ENCODE peak calls at places on chromosomes 13 and 19, in eight cellular contexts. One of them, this sample, is unnamed. For H3K9me3, the result is how much of the 10 kb centered on the place peaks cover.

GRCh38 chr13:64782459-64782858 is 2447.7 kb downstream of the PCDH9 start:
- DNase-seq in heart left ventricle: no peak
- DNase-seq in right lobe of liver: no peak
- DNase-seq in suprapubic skin: no peak
- DNase-seq in left ventricle myocardium inferior: no peak
- DNase-seq in CD8-positive, alpha-beta T cell: no peak
- DNase-seq in mesenchymal stem cell: no peak
- DNase-seq in stomach: no peak
- DNase-seq in this sample: no peak

GRCh38 chr13:96052655-96053002 is 572 bp downstream of the UGGT2 start:
- DNase-seq in heart left ventricle: no peak
- DNase-seq in right lobe of liver: no peak
- DNase-seq in suprapubic skin: no peak
- DNase-seq in left ventricle myocardium inferior: no peak
- DNase-seq in CD8-positive, alpha-beta T cell: no peak
- DNase-seq in mesenchymal stem cell: peak
- DNase-seq in stomach: no peak
- DNase-seq in this sample: no peak

GRCh38 chr13:113654175-113654560 is 3.8 kb downstream of the ATP4B start:
- DNase-seq in heart left ventricle: no peak
- DNase-seq in right lobe of liver: no peak
- DNase-seq in suprapubic skin: no peak
- DNase-seq in left ventricle myocardium inferior: no peak
- DNase-seq in CD8-positive, alpha-beta T cell: no peak
- DNase-seq in mesenchymal stem cell: no peak
- DNase-seq in stomach: no peak
- DNase-seq in this sample: no peak

GRCh38 chr19:10292206-10292788 is 2.5 kb downstream of the ICAM5 start:
- DNase-seq in heart left ventricle: peak
- DNase-seq in right lobe of liver: peak
- DNase-seq in suprapubic skin: peak
- DNase-seq in left ventricle myocardium inferior: peak
- DNase-seq in CD8-positive, alpha-beta T cell: peak
- DNase-seq in mesenchymal stem cell: peak
- DNase-seq in stomach: peak
- DNase-seq in this sample: no peak

GRCh38 chr19:44587863-44588752 is 25.3 kb upstream of the IGSF23 start:
- DNase-seq in heart left ventricle: no peak
- DNase-seq in right lobe of liver: no peak
- DNase-seq in suprapubic skin: no peak
- DNase-seq in left ventricle myocardium inferior: no peak
- DNase-seq in CD8-positive, alpha-beta T cell: no peak
- DNase-seq in mesenchymal stem cell: peak
- DNase-seq in stomach: no peak
- DNase-seq in this sample: no peak

GRCh38 chr13:20127563-20128458 is 33.0 kb downstream of the GJA3 start:
- DNase-seq in heart left ventricle: peak
- DNase-seq in right lobe of liver: peak
- DNase-seq in suprapubic skin: peak
- DNase-seq in left ventricle myocardium inferior: peak
- DNase-seq in CD8-positive, alpha-beta T cell: peak
- DNase-seq in mesenchymal stem cell: peak
- DNase-seq in stomach: peak
- DNase-seq in this sample: no peak

GRCh38 chr19:43606569-43607229 is 5.2 kb upstream of the SRRM5 start:
- DNase-seq in heart left ventricle: no peak
- DNase-seq in right lobe of liver: no peak
- DNase-seq in suprapubic skin: no peak
- DNase-seq in left ventricle myocardium inferior: no peak
- DNase-seq in CD8-positive, alpha-beta T cell: no peak
- DNase-seq in mesenchymal stem cell: no peak
- DNase-seq in stomach: no peak
- DNase-seq in this sample: no peak

GRCh38 chr19:40165362-40165937 is 25.8 kb upstream of the MAP3K10 start:
- DNase-seq in heart left ventricle: peak
- DNase-seq in right lobe of liver: peak
- DNase-seq in suprapubic skin: peak
- DNase-seq in left ventricle myocardium inferior: peak
- DNase-seq in CD8-positive, alpha-beta T cell: peak
- DNase-seq in mesenchymal stem cell: peak
- DNase-seq in stomach: peak
- DNase-seq in this sample: no peak

GRCh38 chr13:96011291-96011875 is 41.8 kb downstream of the UGGT2 start:
- DNase-seq in heart left ventricle: no peak
- DNase-seq in right lobe of liver: no peak
- DNase-seq in suprapubic skin: no peak
- DNase-seq in left ventricle myocardium inferior: no peak
- DNase-seq in CD8-positive, alpha-beta T cell: no peak
- DNase-seq in mesenchymal stem cell: no peak
- DNase-seq in stomach: no peak
- DNase-seq in this sample: no peak

GRCh38 chr13:39044536-39044935 is 6.3 kb downstream of the NHLRC3 start:
- DNase-seq in heart left ventricle: no peak
- DNase-seq in right lobe of liver: no peak
- DNase-seq in suprapubic skin: no peak
- DNase-seq in left ventricle myocardium inferior: no peak
- DNase-seq in CD8-positive, alpha-beta T cell: no peak
- DNase-seq in mesenchymal stem cell: no peak
- DNase-seq in stomach: no peak
- DNase-seq in this sample: no peak

GRCh38 chr19:44927746-44928145 is 13.3 kb downstream of the APOC1 start:
- DNase-seq in heart left ventricle: no peak
- DNase-seq in right lobe of liver: no peak
- DNase-seq in suprapubic skin: no peak
- DNase-seq in left ventricle myocardium inferior: no peak
- DNase-seq in CD8-positive, alpha-beta T cell: no peak
- DNase-seq in mesenchymal stem cell: peak
- DNase-seq in stomach: no peak
- DNase-seq in this sample: no peak

GRCh38 chr19:1935484-1936208 is 5.3 kb upstream of the CSNK1G2 start:
- DNase-seq in heart left ventricle: peak
- DNase-seq in right lobe of liver: peak
- DNase-seq in suprapubic skin: no peak
- DNase-seq in left ventricle myocardium inferior: no peak
- DNase-seq in CD8-positive, alpha-beta T cell: no peak
- DNase-seq in mesenchymal stem cell: peak
- DNase-seq in stomach: no peak
- DNase-seq in this sample: no peak

GRCh38 chr13:99690426-99691189 is 189.3 kb downstream of the TM9SF2 start:
- DNase-seq in heart left ventricle: no peak
- DNase-seq in right lobe of liver: no peak
- DNase-seq in suprapubic skin: no peak
- DNase-seq in left ventricle myocardium inferior: no peak
- DNase-seq in CD8-positive, alpha-beta T cell: no peak
- DNase-seq in mesenchymal stem cell: no peak
- DNase-seq in stomach: no peak
- DNase-seq in this sample: no peak

GRCh38 chr19:5143471-5144411 is 174.8 kb downstream of the KDM4B start:
- DNase-seq in heart left ventricle: peak
- DNase-seq in right lobe of liver: peak
- DNase-seq in suprapubic skin: no peak
- DNase-seq in left ventricle myocardium inferior: peak
- DNase-seq in CD8-positive, alpha-beta T cell: no peak
- DNase-seq in mesenchymal stem cell: no peak
- DNase-seq in stomach: no peak
- DNase-seq in this sample: no peak

GRCh38 chr13:66424417-66424816 is 805.7 kb downstream of the PCDH9 start:
- DNase-seq in heart left ventricle: no peak
- DNase-seq in right lobe of liver: no peak
- DNase-seq in suprapubic skin: no peak
- DNase-seq in left ventricle myocardium inferior: no peak
- DNase-seq in CD8-positive, alpha-beta T cell: no peak
- DNase-seq in mesenchymal stem cell: peak
- DNase-seq in stomach: no peak
- DNase-seq in this sample: no peak

GRCh38 chr13:51006067-51006800 is 96.6 kb downstream of the RNASEH2B start:
- DNase-seq in heart left ventricle: no peak
- DNase-seq in right lobe of liver: no peak
- DNase-seq in suprapubic skin: no peak
- DNase-seq in left ventricle myocardium inferior: no peak
- DNase-seq in CD8-positive, alpha-beta T cell: no peak
- DNase-seq in mesenchymal stem cell: no peak
- DNase-seq in stomach: no peak
- DNase-seq in this sample: no peak

GRCh38 chr19:55113570-55114039 is 3.8 kb downstream of the PPP1R12C start:
- DNase-seq in heart left ventricle: peak
- DNase-seq in right lobe of liver: no peak
- DNase-seq in suprapubic skin: peak
- DNase-seq in left ventricle myocardium inferior: peak
- DNase-seq in CD8-positive, alpha-beta T cell: no peak
- DNase-seq in mesenchymal stem cell: peak
- DNase-seq in stomach: peak
- DNase-seq in this sample: no peak

GRCh38 chr19:1040476-1041271 is 767 bp downstream of the ABCA7 start:
- DNase-seq in heart left ventricle: peak
- DNase-seq in right lobe of liver: peak
- DNase-seq in suprapubic skin: peak
- DNase-seq in left ventricle myocardium inferior: peak
- DNase-seq in CD8-positive, alpha-beta T cell: peak
- DNase-seq in mesenchymal stem cell: peak
- DNase-seq in stomach: peak
- DNase-seq in this sample: peak

GRCh38 chr19:44574201-44574950 is 39.0 kb upstream of the IGSF23 start:
- DNase-seq in heart left ventricle: no peak
- DNase-seq in right lobe of liver: no peak
- DNase-seq in suprapubic skin: no peak
- DNase-seq in left ventricle myocardium inferior: no peak
- DNase-seq in CD8-positive, alpha-beta T cell: no peak
- DNase-seq in mesenchymal stem cell: no peak
- DNase-seq in stomach: no peak
- DNase-seq in this sample: no peak

GRCh38 chr19:43432866-43433673 is 18.4 kb downstream of the TEX101 start:
- DNase-seq in heart left ventricle: peak
- DNase-seq in right lobe of liver: peak
- DNase-seq in suprapubic skin: no peak
- DNase-seq in left ventricle myocardium inferior: peak
- DNase-seq in CD8-positive, alpha-beta T cell: peak
- DNase-seq in mesenchymal stem cell: peak
- DNase-seq in stomach: peak
- DNase-seq in this sample: no peak

GRCh38 chr19:51548213-51548651 is 16.8 kb upstream of the SIGLEC6 start:
- DNase-seq in heart left ventricle: no peak
- DNase-seq in right lobe of liver: no peak
- DNase-seq in suprapubic skin: no peak
- DNase-seq in left ventricle myocardium inferior: no peak
- DNase-seq in CD8-positive, alpha-beta T cell: no peak
- DNase-seq in mesenchymal stem cell: no peak
- DNase-seq in stomach: no peak
- DNase-seq in this sample: no peak

GRCh38 chr13:110338441-110339101 is 31.5 kb downstream of the COL4A2 start:
- DNase-seq in heart left ventricle: no peak
- DNase-seq in right lobe of liver: no peak
- DNase-seq in suprapubic skin: no peak
- DNase-seq in left ventricle myocardium inferior: peak
- DNase-seq in CD8-positive, alpha-beta T cell: no peak
- DNase-seq in mesenchymal stem cell: peak
- DNase-seq in stomach: no peak
- DNase-seq in this sample: no peak

GRCh38 chr19:47663911-47664771 is 49.1 kb upstream of the EHD2 start:
- DNase-seq in heart left ventricle: no peak
- DNase-seq in right lobe of liver: peak
- DNase-seq in suprapubic skin: peak
- DNase-seq in left ventricle myocardium inferior: peak
- DNase-seq in CD8-positive, alpha-beta T cell: no peak
- DNase-seq in mesenchymal stem cell: peak
- DNase-seq in stomach: peak
- DNase-seq in this sample: peak
- H3K27ac ChIP-seq in heart left ventricle: peak
- H3K27ac ChIP-seq in right lobe of liver: peak
- H3K27ac ChIP-seq in suprapubic skin: peak
- H3K27ac ChIP-seq in left ventricle myocardium inferior: peak
- H3K27ac ChIP-seq in CD8-positive, alpha-beta T cell: no peak
- H3K27ac ChIP-seq in mesenchymal stem cell: peak
- H3K27ac ChIP-seq in stomach: peak
- H3K27ac ChIP-seq in this sample: peak

DNA sequence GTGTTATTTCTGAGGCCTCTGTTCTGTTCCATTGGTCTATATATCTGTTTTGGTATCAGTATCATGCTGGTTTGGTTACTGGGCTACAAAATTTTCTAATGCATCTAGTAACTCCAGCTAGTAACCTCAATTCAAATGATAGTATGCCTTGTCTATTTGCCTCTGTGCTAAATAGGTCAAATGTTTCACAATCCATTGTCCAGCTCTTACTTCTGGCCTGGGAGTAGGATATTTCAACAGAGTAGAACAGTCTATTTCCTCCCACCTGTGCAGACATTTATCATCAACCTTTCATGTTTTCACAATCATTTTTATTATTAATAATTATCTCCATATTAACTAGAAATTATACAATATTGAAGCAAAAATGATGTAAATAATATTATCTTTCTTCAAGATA is 18.1 kb upstream of the NDFIP2 start:
- DNase-seq in heart left ventricle: no peak
- DNase-seq in right lobe of liver: no peak
- DNase-seq in suprapubic skin: no peak
- DNase-seq in left ventricle myocardium inferior: no peak
- DNase-seq in CD8-positive, alpha-beta T cell: no peak
- DNase-seq in mesenchymal stem cell: no peak
- DNase-seq in stomach: no peak
- DNase-seq in this sample: no peak
- H3K9me3 ChIP-seq in heart left ventricle: under half
- H3K9me3 ChIP-seq in right lobe of liver: under half
- H3K9me3 ChIP-seq in suprapubic skin: under half
- H3K9me3 ChIP-seq in left ventricle myocardium inferior: under half
- H3K9me3 ChIP-seq in CD8-positive, alpha-beta T cell: under half
- H3K9me3 ChIP-seq in mesenchymal stem cell: under half
- H3K9me3 ChIP-seq in stomach: under half
- H3K9me3 ChIP-seq in this sample: under half

GRCh38 chr19:13010992-13011652 is 15.8 kb downstream of the NFIX start:
- DNase-seq in heart left ventricle: no peak
- DNase-seq in right lobe of liver: no peak
- DNase-seq in suprapubic skin: no peak
- DNase-seq in left ventricle myocardium inferior: no peak
- DNase-seq in CD8-positive, alpha-beta T cell: no peak
- DNase-seq in mesenchymal stem cell: no peak
- DNase-seq in stomach: no peak
- DNase-seq in this sample: no peak
- H3K27ac ChIP-seq in heart left ventricle: no peak
- H3K27ac ChIP-seq in right lobe of liver: no peak
- H3K27ac ChIP-seq in suprapubic skin: peak
- H3K27ac ChIP-seq in left ventricle myocardium inferior: peak
- H3K27ac ChIP-seq in CD8-positive, alpha-beta T cell: no peak
- H3K27ac ChIP-seq in mesenchymal stem cell: no peak
- H3K27ac ChIP-seq in stomach: no peak
- H3K27ac ChIP-seq in this sample: peak

GRCh38 chr13:54574791-54575190 is 1546.2 kb downstream of the OLFM4 start:
- DNase-seq in heart left ventricle: no peak
- DNase-seq in right lobe of liver: no peak
- DNase-seq in suprapubic skin: no peak
- DNase-seq in left ventricle myocardium inferior: no peak
- DNase-seq in CD8-positive, alpha-beta T cell: no peak
- DNase-seq in mesenchymal stem cell: peak
- DNase-seq in stomach: no peak
- DNase-seq in this sample: no peak

DNA sequence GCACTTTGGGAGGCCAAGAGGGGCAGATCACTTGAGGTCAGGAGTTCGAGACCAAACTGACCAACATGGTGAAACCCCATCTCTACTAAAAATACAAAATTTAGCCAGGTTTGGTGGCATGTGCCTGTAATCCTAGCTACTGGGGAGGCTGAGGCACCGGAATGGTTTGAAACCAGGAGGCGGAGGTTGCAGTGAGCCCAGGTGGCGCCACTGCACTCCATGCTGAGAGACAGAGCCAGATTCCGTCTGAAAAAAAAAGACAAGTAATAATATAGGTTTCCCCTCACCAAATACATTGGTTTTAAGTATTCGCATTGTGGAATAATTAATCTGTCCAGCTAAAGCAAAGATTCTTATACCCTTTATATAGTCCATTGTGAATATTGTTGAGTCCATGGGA is 1544.6 kb downstream of the OLFM4 start:
- DNase-seq in heart left ventricle: no peak
- DNase-seq in right lobe of liver: no peak
- DNase-seq in suprapubic skin: no peak
- DNase-seq in left ventricle myocardium inferior: no peak
- DNase-seq in CD8-positive, alpha-beta T cell: no peak
- DNase-seq in mesenchymal stem cell: no peak
- DNase-seq in stomach: no peak
- DNase-seq in this sample: no peak
- H3K9me3 ChIP-seq in heart left ventricle: under half
- H3K9me3 ChIP-seq in right lobe of liver: under half
- H3K9me3 ChIP-seq in suprapubic skin: under half
- H3K9me3 ChIP-seq in left ventricle myocardium inferior: under half
- H3K9me3 ChIP-seq in CD8-positive, alpha-beta T cell: under half
- H3K9me3 ChIP-seq in mesenchymal stem cell: under half
- H3K9me3 ChIP-seq in stomach: under half
- H3K9me3 ChIP-seq in this sample: under half

This sample was measured in esophagus squamous epithelium.